ENCODE peak calls at places on chromosomes 5 and 9, in nine cellular contexts. C is transverse colon, I is tibial nerve, M is MM.1S, P is spleen, X is uterus, K is upper lobe of left lung, S is tibial artery, F is endodermal cell. B is an unnamed sample.

GRCh38 chr5:107669543-107670027 is 1.2 kb downstream of the EFNA5 start:
- DNase-seq in C (peak), I (no peak), X (no peak), M (no peak), F (no peak), S (peak), K (peak), P (peak), B (no peak)

GRCh38 chr9:91426123-91426745 is 2.6 kb upstream of the NFIL3 start:
- DNase-seq in X (no peak), P (no peak), S (no peak), C (no peak), F (no peak), I (no peak), M (peak), K (no peak), B (no peak)

GRCh38 chr9:93036887-93037475 is 21.5 kb upstream of the SUSD3 start:
- DNase-seq in C (no peak), S (no peak), F (no peak), X (no peak), K (no peak), I (no peak), P (peak), M (no peak), B (no peak)

GRCh38 chr5:78634634-78635033 is 13.9 kb downstream of the LHFPL2 start:
- DNase-seq in C (no peak), X (no peak), F (no peak), K (no peak), S (no peak), M (no peak), I (no peak), P (no peak), B (no peak)

GRCh38 chr5:40587284-40587882 is 92.3 kb upstream of the PTGER4 start:
- DNase-seq in I (no peak), C (no peak), K (no peak), X (no peak), F (no peak), P (no peak), S (no peak), M (no peak), B (no peak)

GRCh38 chr9:137176302-137177182 is 4.7 kb upstream of the TMEM210 start:
- DNase-seq in I (no peak), M (peak), S (no peak), X (no peak), F (peak), C (peak), P (no peak), K (peak), B (no peak)

GRCh38 chr5:172939561-172939960 is 19.7 kb upstream of the RPL26L1 start:
- DNase-seq in X (no peak), K (no peak), C (no peak), M (no peak), I (no peak), S (no peak), P (peak), F (peak), B (peak)

GRCh38 chr5:163916376-163916775 is 411.0 kb downstream of the MAT2B start:
- DNase-seq in I (no peak), X (no peak), S (no peak), K (no peak), F (no peak), M (peak), C (peak), P (no peak), B (peak)

GRCh38 chr5:1513326-1514026 is 10.3 kb downstream of the LPCAT1 start:
- DNase-seq in P (peak), X (peak), C (peak), M (peak), F (no peak), K (no peak), I (no peak), S (peak), B (no peak)

GRCh38 chr9:110106698-110107097 is 101.3 kb downstream of the C9orf152 start:
- DNase-seq in F (no peak), S (no peak), P (no peak), K (no peak), M (no peak), X (no peak), I (no peak), C (no peak), B (no peak)

GRCh38 chr5:133709074-133709676 is 96.8 kb upstream of the FSTL4 start:
- DNase-seq in I (no peak), K (no peak), P (peak), F (peak), C (no peak), M (no peak), X (no peak), S (no peak), B (no peak)

GRCh38 chr5:129003232-129003631 is 37.9 kb downstream of the SLC27A6 start:
- DNase-seq in P (no peak), F (no peak), C (no peak), M (no peak), K (no peak), X (no peak), S (no peak), I (no peak), B (no peak)

GRCh38 chr9:129166962-129167557 is 11.0 kb downstream of the IER5L start:
- DNase-seq in C (peak), M (no peak), F (peak), P (no peak), S (peak), K (no peak), X (peak), I (no peak), B (no peak)

DNA sequence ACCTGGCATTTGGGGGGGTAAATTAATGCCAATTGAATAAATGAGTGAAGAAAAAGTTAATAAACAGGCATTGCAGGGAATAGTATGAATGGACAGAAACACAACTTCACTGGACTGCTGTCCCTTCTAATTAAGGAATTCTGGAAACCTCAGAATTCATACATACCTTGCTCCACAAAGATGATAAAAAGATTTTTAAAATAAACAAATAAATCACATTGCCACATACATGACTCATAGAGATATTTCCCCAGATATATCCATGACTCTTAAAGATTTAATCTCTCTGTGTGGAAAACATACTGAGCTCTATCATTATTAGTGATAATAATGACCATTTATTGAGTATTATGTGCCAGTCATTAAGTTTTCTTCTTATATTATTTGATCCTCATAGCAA is 469.0 kb upstream of the MEF2C start:
- DNase-seq in F (no peak), M (no peak), S (no peak), C (no peak), X (no peak), K (no peak), I (no peak), P (no peak), B (no peak)
- H3K27ac ChIP-seq in F (no peak), M (no peak), S (no peak), C (no peak), X (no peak), K (no peak), I (no peak), P (no peak), B (no peak)

GRCh38 chr9:72614057-72614456 is 92.6 kb downstream of the TMC1 start:
- DNase-seq in P (no peak), X (no peak), F (no peak), C (no peak), M (no peak), S (no peak), I (no peak), K (no peak), B (no peak)
- H3K27ac ChIP-seq in P (no peak), X (no peak), F (no peak), C (no peak), M (no peak), S (no peak), I (no peak), K (no peak), B (no peak)

DNA sequence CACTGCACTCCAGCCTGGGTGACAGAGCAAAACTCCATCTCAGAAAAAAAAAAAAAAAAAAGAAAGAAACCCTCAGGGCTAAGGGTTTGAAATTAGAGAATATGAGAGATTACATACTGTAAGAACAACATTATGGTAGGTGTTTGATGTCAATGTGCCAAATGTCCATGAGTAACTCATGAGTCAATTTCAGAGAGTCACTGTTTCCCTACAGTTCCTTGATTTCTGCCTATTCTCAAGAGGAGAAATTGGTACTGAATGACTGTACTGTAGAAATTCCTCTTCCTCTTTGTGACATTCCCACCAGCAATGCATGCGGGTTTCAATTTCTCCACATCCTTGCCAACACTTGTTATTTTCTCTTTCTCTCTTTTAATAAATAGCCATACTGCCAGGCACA is 35.2 kb downstream of the MARVELD2 start:
- DNase-seq in F (peak), X (no peak), P (no peak), K (no peak), C (no peak), I (no peak), M (no peak), S (no peak), B (no peak)
- H3K27ac ChIP-seq in F (no peak), X (no peak), P (no peak), K (no peak), C (no peak), I (no peak), M (no peak), S (no peak), B (no peak)

GRCh38 chr9:89460551-89460950 is 37.4 kb downstream of the SEMA4D start:
- DNase-seq in F (no peak), K (no peak), S (no peak), I (no peak), P (peak), M (no peak), X (no peak), C (no peak), B (no peak)
- H3K27ac ChIP-seq in F (no peak), K (no peak), S (no peak), I (peak), P (peak), M (no peak), X (no peak), C (no peak), B (peak)

DNA sequence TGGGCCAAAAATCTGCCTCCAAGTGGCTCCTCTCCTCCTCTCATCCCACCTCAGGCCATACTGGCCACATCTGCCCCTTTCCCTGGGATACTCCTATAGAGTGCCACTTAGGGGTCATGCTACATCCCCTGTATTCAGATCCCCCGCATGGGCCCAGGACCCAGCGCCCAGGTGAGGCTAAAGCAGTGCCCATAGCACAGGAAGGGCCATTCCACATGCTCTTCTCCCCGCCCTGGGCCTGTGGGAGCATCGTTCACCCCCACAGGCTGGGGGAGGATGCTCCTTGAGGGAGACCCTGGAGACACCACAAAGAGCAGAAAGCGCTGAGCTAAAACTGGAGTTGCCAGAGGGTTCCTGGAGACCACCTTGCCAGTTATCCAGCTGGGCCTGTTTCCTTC is 52.5 kb upstream of the SLC25A51 start:
- DNase-seq in C (no peak), K (no peak), P (peak), I (no peak), M (no peak), F (no peak), S (no peak), X (no peak), B (no peak)
- H3K27ac ChIP-seq in C (no peak), K (no peak), P (no peak), I (no peak), M (no peak), F (no peak), S (no peak), X (no peak), B (peak)

DNA sequence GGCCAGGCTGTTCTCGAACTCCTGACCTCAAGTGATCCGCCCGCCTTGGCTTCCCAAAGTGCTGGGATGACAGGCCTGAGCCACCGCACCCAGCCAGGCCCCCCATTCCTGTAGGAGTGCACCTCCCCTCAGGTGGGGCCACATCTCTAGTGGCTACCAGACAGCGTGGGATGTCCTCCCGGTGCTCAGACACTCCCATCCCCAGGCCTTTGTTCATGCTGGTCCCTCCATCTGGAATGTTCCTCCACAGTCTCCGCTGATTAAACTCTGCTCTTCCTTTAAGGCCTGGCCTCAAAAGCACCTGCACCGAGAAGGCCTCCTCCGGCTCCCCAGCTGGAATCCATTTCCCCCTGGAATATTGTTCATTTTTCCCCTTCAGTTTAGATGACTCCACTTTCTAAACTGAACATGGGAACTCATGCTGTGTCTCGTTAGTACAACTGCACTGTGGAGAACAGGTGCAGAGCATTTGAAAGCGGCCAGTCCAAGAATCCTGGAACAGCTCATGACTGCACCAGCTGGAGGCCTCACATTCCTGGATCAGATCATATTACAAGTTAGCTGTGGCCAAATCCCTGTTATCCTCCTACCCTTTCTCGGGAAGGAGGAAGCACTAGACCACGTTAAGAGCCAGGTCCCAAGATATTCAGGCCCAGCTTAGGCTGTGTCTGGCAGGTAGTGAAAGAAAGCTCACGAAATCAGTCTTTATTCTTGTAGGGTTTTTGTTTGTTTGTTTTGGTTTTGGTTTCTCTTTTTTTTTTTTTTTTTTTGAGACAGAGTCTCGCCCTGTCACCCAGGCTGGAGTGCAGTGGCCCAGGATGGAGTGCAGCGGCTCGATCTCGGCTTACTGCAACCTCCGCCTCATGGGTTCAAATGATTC is 10.8 kb upstream of the PRRC2B start:
- DNase-seq in F (peak), K (no peak), X (peak), I (no peak), M (peak), S (no peak), P (no peak), C (no peak), B (no peak)
- H3K27ac ChIP-seq in F (peak), K (peak), X (peak), I (peak), M (peak), S (peak), P (peak), C (peak), B (no peak)

GRCh38 chr5:151218177-151218576 is 5.7 kb downstream of the CCDC69 start:
- DNase-seq in P (no peak), I (no peak), M (no peak), S (no peak), X (no peak), C (no peak), F (no peak), K (no peak), B (no peak)

GRCh38 chr5:151216781-151217180 is 7.1 kb downstream of the CCDC69 start:
- DNase-seq in X (no peak), P (no peak), S (no peak), M (no peak), K (no peak), F (no peak), C (no peak), I (no peak), B (no peak)

GRCh38 chr5:151219789-151220188 is 4.1 kb downstream of the CCDC69 start:
- DNase-seq in F (peak), M (no peak), X (no peak), K (no peak), C (no peak), P (no peak), I (no peak), S (no peak), B (no peak)

GRCh38 chr5:151221574-151221973 is 2.3 kb downstream of the CCDC69 start:
- DNase-seq in S (no peak), M (no peak), K (no peak), I (no peak), X (no peak), F (no peak), P (no peak), C (no peak), B (no peak)

GRCh38 chr5:151219138-151219537 is 4.8 kb downstream of the CCDC69 start:
- DNase-seq in K (no peak), F (no peak), X (no peak), S (no peak), C (no peak), P (no peak), M (no peak), I (no peak), B (no peak)
- H3K27ac ChIP-seq in K (peak), F (no peak), X (no peak), S (no peak), C (peak), P (peak), M (no peak), I (no peak), B (no peak)

DNA sequence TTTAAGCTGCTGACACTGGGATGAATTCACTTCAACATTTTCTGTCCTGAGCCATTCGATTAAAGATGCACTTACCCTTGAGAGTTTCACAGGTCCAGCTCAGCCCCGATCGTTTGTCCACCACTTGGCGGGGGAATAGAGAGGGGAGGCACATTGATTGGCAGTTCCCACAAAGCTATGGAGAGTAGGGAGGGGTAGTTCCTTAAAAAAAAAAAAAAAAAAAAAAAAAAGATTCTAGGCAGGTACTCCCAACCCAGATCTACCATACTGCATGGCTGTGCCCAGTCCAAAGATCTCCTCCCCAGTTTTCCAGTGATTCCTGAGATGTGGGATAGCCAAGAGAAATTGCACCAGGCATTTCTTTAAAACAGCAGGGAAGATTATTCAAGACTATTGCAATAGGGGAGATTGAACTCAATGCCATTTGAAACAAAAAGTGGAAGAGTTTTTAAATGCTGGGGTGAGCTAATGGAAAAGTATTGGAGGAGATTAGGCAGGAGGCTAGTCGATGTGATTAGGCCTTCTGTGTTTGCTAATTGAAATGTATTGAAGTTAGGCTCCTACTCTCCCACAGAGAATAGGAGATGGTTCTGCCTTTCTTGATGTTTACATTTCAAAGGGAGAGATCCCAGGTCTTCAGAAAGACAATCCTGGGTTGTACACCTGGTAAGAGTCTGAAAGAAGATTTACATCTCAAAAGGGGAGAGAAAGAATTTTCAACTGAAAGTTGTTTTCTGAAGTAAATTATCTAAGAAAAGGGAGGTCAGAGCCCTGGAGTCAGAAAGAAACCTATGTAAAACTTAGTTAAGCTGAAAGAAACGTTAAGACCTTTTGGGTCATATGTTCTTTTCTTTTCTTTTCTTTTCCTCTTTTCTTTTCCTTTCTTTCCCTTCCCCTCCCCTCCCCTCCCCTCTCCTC is 2217.3 kb upstream of the WWC1 start:
- DNase-seq in I (no peak), K (no peak), S (no peak), C (no peak), X (no peak), P (no peak), F (peak), M (no peak), B (no peak)
- H3K27ac ChIP-seq in I (no peak), K (no peak), S (no peak), C (no peak), X (no peak), P (no peak), F (peak), M (no peak), B (no peak)